ENCODE peak calls at places on chromosomes 7 and 10, in ten cellular contexts. One of them, this sample, is unnamed.

GRCh38 chr10:101130984-101131961 is at the start of gene TLX1:
- DNase-seq in CD8-positive, alpha-beta T cell: no peak
- DNase-seq in neural progenitor cell: peak; percentile 82
- DNase-seq in brain microvascular endothelial cell: no peak
- DNase-seq in psoas muscle: peak; percentile 46
- DNase-seq in body of pancreas: peak; percentile 61
- DNase-seq in CD4-positive, CD25-positive, alpha-beta regulatory T cell: no peak
- DNase-seq in prostate gland: no peak
- DNase-seq in fibroblast of lung: no peak
- DNase-seq in stomach: peak; percentile 57
- DNase-seq in this sample: no peak

GRCh38 chr10:62106929-62107519 is 161.6 kb downstream of the RTKN2 start:
- DNase-seq in psoas muscle: no peak
- DNase-seq in stomach: no peak
- DNase-seq in body of pancreas: no peak
- DNase-seq in brain microvascular endothelial cell: no peak
- DNase-seq in neural progenitor cell: no peak
- DNase-seq in fibroblast of lung: no peak
- DNase-seq in CD8-positive, alpha-beta T cell: no peak
- DNase-seq in CD4-positive, CD25-positive, alpha-beta regulatory T cell: no peak
- DNase-seq in prostate gland: no peak
- DNase-seq in this sample: no peak

GRCh38 chr7:77536413-77537135 is 521 bp upstream of the PTPN12 start:
- DNase-seq in prostate gland: peak; percentile 98
- DNase-seq in body of pancreas: peak; percentile 98
- DNase-seq in neural progenitor cell: peak; percentile 99
- DNase-seq in CD4-positive, CD25-positive, alpha-beta regulatory T cell: peak; percentile 91
- DNase-seq in CD8-positive, alpha-beta T cell: peak; percentile 96
- DNase-seq in fibroblast of lung: peak; percentile 95
- DNase-seq in stomach: peak; percentile 98
- DNase-seq in brain microvascular endothelial cell: peak; percentile 92
- DNase-seq in psoas muscle: peak; percentile 99
- DNase-seq in this sample: peak; percentile 99

GRCh38 chr7:30238721-30239441 is 45.5 kb upstream of the ZNRF2 start:
- DNase-seq in prostate gland: peak; percentile 88
- DNase-seq in brain microvascular endothelial cell: no peak
- DNase-seq in CD8-positive, alpha-beta T cell: no peak
- DNase-seq in body of pancreas: peak; percentile 91
- DNase-seq in stomach: peak; percentile 88
- DNase-seq in fibroblast of lung: peak; percentile 46
- DNase-seq in neural progenitor cell: no peak
- DNase-seq in CD4-positive, CD25-positive, alpha-beta regulatory T cell: peak; percentile 22
- DNase-seq in psoas muscle: peak; percentile 60
- DNase-seq in this sample: peak; percentile 36

GRCh38 chr10:43265799-43266721 is 805 bp downstream of the RASGEF1A start:
- DNase-seq in stomach: peak; percentile 40
- DNase-seq in CD4-positive, CD25-positive, alpha-beta regulatory T cell: peak; percentile 39
- DNase-seq in fibroblast of lung: no peak
- DNase-seq in brain microvascular endothelial cell: no peak
- DNase-seq in prostate gland: peak; percentile 23
- DNase-seq in CD8-positive, alpha-beta T cell: peak; percentile 46
- DNase-seq in psoas muscle: no peak
- DNase-seq in body of pancreas: peak; percentile 74
- DNase-seq in neural progenitor cell: peak; percentile 59
- DNase-seq in this sample: no peak

GRCh38 chr10:78630944-78631838 is 437.6 kb upstream of the ZMIZ1 start:
- DNase-seq in body of pancreas: no peak
- DNase-seq in CD8-positive, alpha-beta T cell: no peak
- DNase-seq in psoas muscle: no peak
- DNase-seq in neural progenitor cell: no peak
- DNase-seq in CD4-positive, CD25-positive, alpha-beta regulatory T cell: no peak
- DNase-seq in fibroblast of lung: peak; percentile 56
- DNase-seq in brain microvascular endothelial cell: no peak
- DNase-seq in stomach: no peak
- DNase-seq in prostate gland: no peak
- DNase-seq in this sample: no peak

GRCh38 chr7:96304573-96304972 is 17.3 kb downstream of the SLC25A13 start:
- DNase-seq in neural progenitor cell: no peak
- DNase-seq in body of pancreas: no peak
- DNase-seq in CD8-positive, alpha-beta T cell: no peak
- DNase-seq in fibroblast of lung: no peak
- DNase-seq in CD4-positive, CD25-positive, alpha-beta regulatory T cell: no peak
- DNase-seq in prostate gland: no peak
- DNase-seq in psoas muscle: no peak
- DNase-seq in brain microvascular endothelial cell: no peak
- DNase-seq in stomach: no peak
- DNase-seq in this sample: no peak

GRCh38 chr7:57404343-57404966 is 45.5 kb upstream of the ZNF716 start:
- DNase-seq in stomach: no peak
- DNase-seq in psoas muscle: peak; percentile 63
- DNase-seq in neural progenitor cell: no peak
- DNase-seq in body of pancreas: no peak
- DNase-seq in fibroblast of lung: no peak
- DNase-seq in brain microvascular endothelial cell: no peak
- DNase-seq in CD4-positive, CD25-positive, alpha-beta regulatory T cell: no peak
- DNase-seq in CD8-positive, alpha-beta T cell: no peak
- DNase-seq in prostate gland: no peak
- DNase-seq in this sample: peak; percentile 75

GRCh38 chr7:84264341-84264740 is 69.8 kb upstream of the SEMA3A start:
- DNase-seq in fibroblast of lung: no peak
- DNase-seq in CD4-positive, CD25-positive, alpha-beta regulatory T cell: no peak
- DNase-seq in psoas muscle: no peak
- DNase-seq in brain microvascular endothelial cell: no peak
- DNase-seq in neural progenitor cell: no peak
- DNase-seq in body of pancreas: no peak
- DNase-seq in prostate gland: no peak
- DNase-seq in stomach: no peak
- DNase-seq in CD8-positive, alpha-beta T cell: no peak
- DNase-seq in this sample: no peak

DNA sequence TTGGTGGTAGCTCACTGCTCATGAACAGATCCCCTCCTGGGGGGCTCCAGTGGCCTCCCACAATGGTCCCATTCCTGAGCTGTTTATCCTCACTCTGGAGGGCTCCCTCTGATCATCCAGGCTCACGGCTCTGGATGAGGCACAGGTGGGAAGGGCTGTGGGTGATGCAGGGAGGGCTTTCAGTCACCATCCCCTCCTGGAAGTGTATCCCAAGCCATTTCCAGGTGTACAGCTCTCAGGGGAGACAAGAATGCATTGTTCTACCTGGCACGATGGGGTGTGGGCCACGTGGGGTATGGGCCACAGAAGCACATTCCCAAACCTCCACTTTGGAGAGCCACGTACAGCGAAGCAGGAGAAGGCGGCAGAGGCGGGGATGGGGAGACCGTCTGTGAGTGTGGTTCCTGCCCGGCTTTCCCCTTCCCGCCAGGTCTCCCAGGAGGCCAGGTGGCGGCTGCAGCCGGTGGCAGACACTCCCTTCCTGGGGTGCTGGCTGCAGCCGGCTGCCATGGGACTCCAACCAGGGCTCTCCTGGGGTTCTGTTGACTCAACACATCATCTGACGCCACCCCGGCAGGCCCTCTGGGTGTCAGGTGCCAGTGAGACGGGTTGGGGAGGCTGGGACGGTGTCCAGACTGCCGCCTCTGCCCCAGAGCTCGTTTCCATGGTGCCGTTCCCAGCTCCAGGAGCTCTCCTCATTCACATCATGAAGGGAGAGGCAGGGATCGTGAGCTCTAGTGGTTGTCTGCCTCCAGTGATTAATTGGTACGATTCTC is 169.7 kb upstream of the RHEB start:
- DNase-seq in body of pancreas: peak; percentile 57
- DNase-seq in psoas muscle: no peak
- DNase-seq in neural progenitor cell: no peak
- DNase-seq in CD8-positive, alpha-beta T cell: no peak
- DNase-seq in prostate gland: peak; percentile 35
- DNase-seq in fibroblast of lung: peak; percentile 28
- DNase-seq in brain microvascular endothelial cell: no peak
- DNase-seq in CD4-positive, CD25-positive, alpha-beta regulatory T cell: no peak
- DNase-seq in stomach: no peak
- DNase-seq in this sample: peak; percentile 62
- H3K27ac ChIP-seq in body of pancreas: no peak overlapping the region
- H3K27ac ChIP-seq in psoas muscle: no peak overlapping the region
- H3K27ac ChIP-seq in neural progenitor cell: no peak overlapping the region
- H3K27ac ChIP-seq in CD8-positive, alpha-beta T cell: no peak overlapping the region
- H3K27ac ChIP-seq in prostate gland: no peak overlapping the region
- H3K27ac ChIP-seq in fibroblast of lung: no peak overlapping the region
- H3K27ac ChIP-seq in brain microvascular endothelial cell: no peak overlapping the region
- H3K27ac ChIP-seq in CD4-positive, CD25-positive, alpha-beta regulatory T cell: no peak overlapping the region
- H3K27ac ChIP-seq in stomach: no peak overlapping the region
- H3K27ac ChIP-seq in this sample: peak overlapping the region; percentile 50

GRCh38 chr10:5233324-5233723 is 36.7 kb downstream of the AKR1C4 start:
- DNase-seq in psoas muscle: no peak
- DNase-seq in CD4-positive, CD25-positive, alpha-beta regulatory T cell: no peak
- DNase-seq in prostate gland: no peak
- DNase-seq in CD8-positive, alpha-beta T cell: no peak
- DNase-seq in body of pancreas: no peak
- DNase-seq in brain microvascular endothelial cell: no peak
- DNase-seq in stomach: no peak
- DNase-seq in neural progenitor cell: no peak
- DNase-seq in fibroblast of lung: no peak
- DNase-seq in this sample: no peak

GRCh38 chr10:5229019-5229418 is 32.4 kb downstream of the AKR1C4 start:
- DNase-seq in CD4-positive, CD25-positive, alpha-beta regulatory T cell: no peak
- DNase-seq in prostate gland: no peak
- DNase-seq in stomach: no peak
- DNase-seq in fibroblast of lung: no peak
- DNase-seq in CD8-positive, alpha-beta T cell: no peak
- DNase-seq in body of pancreas: no peak
- DNase-seq in brain microvascular endothelial cell: no peak
- DNase-seq in psoas muscle: no peak
- DNase-seq in neural progenitor cell: no peak
- DNase-seq in this sample: no peak

GRCh38 chr10:5234106-5234877 is 37.7 kb downstream of the AKR1C4 start:
- DNase-seq in brain microvascular endothelial cell: no peak
- DNase-seq in CD8-positive, alpha-beta T cell: no peak
- DNase-seq in psoas muscle: no peak
- DNase-seq in prostate gland: no peak
- DNase-seq in fibroblast of lung: peak; percentile 65
- DNase-seq in stomach: peak; percentile 67
- DNase-seq in body of pancreas: peak; percentile 63
- DNase-seq in neural progenitor cell: no peak
- DNase-seq in CD4-positive, CD25-positive, alpha-beta regulatory T cell: no peak
- DNase-seq in this sample: no peak
- H3K27ac ChIP-seq in brain microvascular endothelial cell: no peak overlapping the region
- H3K27ac ChIP-seq in CD8-positive, alpha-beta T cell: no peak overlapping the region
- H3K27ac ChIP-seq in psoas muscle: no peak overlapping the region
- H3K27ac ChIP-seq in prostate gland: no peak overlapping the region
- H3K27ac ChIP-seq in fibroblast of lung: no peak overlapping the region
- H3K27ac ChIP-seq in stomach: no peak overlapping the region
- H3K27ac ChIP-seq in body of pancreas: no peak overlapping the region
- H3K27ac ChIP-seq in neural progenitor cell: no peak overlapping the region
- H3K27ac ChIP-seq in CD4-positive, CD25-positive, alpha-beta regulatory T cell: no peak overlapping the region
- H3K27ac ChIP-seq in this sample: peak overlapping the region; percentile 58

DNA sequence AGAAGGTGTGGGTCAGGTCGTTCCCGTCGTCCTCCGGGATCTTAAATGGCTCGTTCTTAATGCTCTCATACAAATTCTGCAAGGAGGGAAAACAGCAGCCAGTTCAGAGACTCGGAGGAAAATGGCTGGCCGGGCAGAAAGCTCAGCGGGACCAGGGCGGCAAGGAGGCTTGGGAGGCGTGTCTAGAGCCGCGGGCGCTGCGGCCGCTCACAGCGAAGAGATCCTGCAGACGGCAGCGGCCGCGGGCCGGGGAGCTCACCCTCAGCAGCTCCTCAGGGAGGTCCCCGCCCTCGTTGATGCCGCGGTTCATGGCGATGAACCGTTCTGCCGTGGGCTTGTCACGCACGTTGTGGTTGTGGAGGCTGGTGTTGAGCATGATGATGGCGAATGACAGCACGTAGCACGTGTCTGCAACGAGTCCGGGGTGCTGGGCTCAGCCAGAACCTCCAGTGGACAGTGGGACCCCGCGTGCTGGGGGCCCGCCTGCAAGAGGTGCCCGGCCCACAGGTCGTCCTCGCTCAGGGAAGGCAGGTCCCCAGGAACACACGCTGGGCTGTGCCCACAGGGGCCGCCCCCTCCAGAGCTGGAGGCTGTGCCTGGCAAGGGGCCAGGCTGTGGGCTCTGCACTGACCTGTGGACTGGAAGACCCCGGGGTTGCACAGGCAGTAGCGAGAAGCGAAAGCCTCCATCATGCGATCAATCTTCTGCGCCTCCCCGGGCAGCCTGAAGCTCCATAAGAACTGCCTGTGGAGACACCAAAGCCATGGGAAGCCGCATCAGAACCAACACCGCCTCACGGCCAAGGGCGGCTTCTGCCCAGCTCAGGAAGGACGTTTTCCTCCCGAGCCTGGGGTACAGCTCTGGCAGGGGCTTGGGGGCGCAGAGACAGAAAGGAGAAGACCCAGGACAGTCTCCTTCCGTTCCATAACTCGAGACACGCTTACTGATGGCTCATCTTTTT is 101.6 kb downstream of the CYTH3 start:
- DNase-seq in CD8-positive, alpha-beta T cell: no peak
- DNase-seq in neural progenitor cell: no peak
- DNase-seq in CD4-positive, CD25-positive, alpha-beta regulatory T cell: no peak
- DNase-seq in body of pancreas: no peak
- DNase-seq in psoas muscle: no peak
- DNase-seq in brain microvascular endothelial cell: no peak
- DNase-seq in prostate gland: no peak
- DNase-seq in fibroblast of lung: no peak
- DNase-seq in stomach: no peak
- DNase-seq in this sample: peak; percentile 30
- H3K27ac ChIP-seq in CD8-positive, alpha-beta T cell: no peak overlapping the region
- H3K27ac ChIP-seq in neural progenitor cell: no peak overlapping the region
- H3K27ac ChIP-seq in CD4-positive, CD25-positive, alpha-beta regulatory T cell: no peak overlapping the region
- H3K27ac ChIP-seq in body of pancreas: no peak overlapping the region
- H3K27ac ChIP-seq in psoas muscle: peak overlapping the region; percentile 46
- H3K27ac ChIP-seq in brain microvascular endothelial cell: no peak overlapping the region
- H3K27ac ChIP-seq in prostate gland: no peak overlapping the region
- H3K27ac ChIP-seq in fibroblast of lung: no peak overlapping the region
- H3K27ac ChIP-seq in stomach: no peak overlapping the region
- H3K27ac ChIP-seq in this sample: no peak overlapping the region

GRCh38 chr7:673681-674453 is 52.6 kb upstream of the DNAAF5 start:
- DNase-seq in fibroblast of lung: no peak
- DNase-seq in neural progenitor cell: no peak
- DNase-seq in CD8-positive, alpha-beta T cell: no peak
- DNase-seq in stomach: no peak
- DNase-seq in body of pancreas: no peak
- DNase-seq in prostate gland: no peak
- DNase-seq in CD4-positive, CD25-positive, alpha-beta regulatory T cell: no peak
- DNase-seq in brain microvascular endothelial cell: no peak
- DNase-seq in psoas muscle: no peak
- DNase-seq in this sample: no peak
- H3K27ac ChIP-seq in fibroblast of lung: no peak overlapping the region
- H3K27ac ChIP-seq in neural progenitor cell: no peak overlapping the region
- H3K27ac ChIP-seq in CD8-positive, alpha-beta T cell: no peak overlapping the region
- H3K27ac ChIP-seq in stomach: no peak overlapping the region
- H3K27ac ChIP-seq in body of pancreas: no peak overlapping the region
- H3K27ac ChIP-seq in prostate gland: no peak overlapping the region
- H3K27ac ChIP-seq in CD4-positive, CD25-positive, alpha-beta regulatory T cell: no peak overlapping the region
- H3K27ac ChIP-seq in brain microvascular endothelial cell: no peak overlapping the region
- H3K27ac ChIP-seq in psoas muscle: no peak overlapping the region
- H3K27ac ChIP-seq in this sample: no peak overlapping the region